ENCODE peak calls at places on chromosomes 2 and 18, in ten cellular contexts. A, H, M, K, U, O, T, Z, X and Y are unnamed samples.

GRCh38 chr2:153307223-153307622 is 171.3 kb downstream of the RPRM start:
- DNase-seq in A (no peak), H (no peak), M (no peak), K (no peak), U (no peak), O (no peak), T (no peak), Z (no peak), X (no peak), Y (no peak)

GRCh38 chr2:9590635-9591034 is 35.0 kb upstream of the ADAM17 start:
- DNase-seq in A (no peak), H (no peak), M (no peak), K (no peak), U (peak), O (no peak), T (no peak), Z (no peak), X (no peak), Y (no peak)

GRCh38 chr2:64730551-64731305 is 77.0 kb upstream of the SERTAD2 start:
- DNase-seq in A (peak), H (peak), M (peak), K (no peak), U (peak), O (peak), T (peak), Z (peak), X (no peak), Y (peak)

GRCh38 chr2:201203916-201204654 is 21.1 kb downstream of the CASP10 start:
- DNase-seq in A (no peak), H (no peak), M (no peak), K (no peak), U (peak), O (no peak), T (peak), Z (no peak), X (no peak), Y (no peak)

GRCh38 chr18:48798334-48799197 is 152.2 kb downstream of the SMAD7 start:
- DNase-seq in A (no peak), H (peak), M (no peak), K (no peak), U (no peak), O (no peak), T (peak), Z (no peak), X (no peak), Y (peak)

GRCh38 chr2:220814441-220814840 is 757.7 kb downstream of the EPHA4 start:
- DNase-seq in A (no peak), H (no peak), M (no peak), K (no peak), U (no peak), O (no peak), T (no peak), Z (no peak), X (no peak), Y (no peak)

GRCh38 chr2:31244101-31244500 is 10.1 kb downstream of the EHD3 start:
- DNase-seq in A (no peak), H (no peak), M (no peak), K (no peak), U (no peak), O (no peak), T (no peak), Z (no peak), X (no peak), Y (peak)

GRCh38 chr18:68564961-68565360 is 149.9 kb downstream of the TMX3 start:
- DNase-seq in A (no peak), H (no peak), M (no peak), K (no peak), U (no peak), O (no peak), T (no peak), Z (no peak), X (no peak), Y (no peak)

GRCh38 chr2:179273461-179273962 is 8.9 kb upstream of the SESTD1 start:
- DNase-seq in A (no peak), H (no peak), M (no peak), K (no peak), U (peak), O (no peak), T (no peak), Z (no peak), X (no peak), Y (no peak)

GRCh38 chr2:98730053-98730850 is 680 bp downstream of the MGAT4A start:
- DNase-seq in A (no peak), H (peak), M (peak), K (peak), U (no peak), O (peak), T (peak), Z (no peak), X (no peak), Y (peak)

DNA sequence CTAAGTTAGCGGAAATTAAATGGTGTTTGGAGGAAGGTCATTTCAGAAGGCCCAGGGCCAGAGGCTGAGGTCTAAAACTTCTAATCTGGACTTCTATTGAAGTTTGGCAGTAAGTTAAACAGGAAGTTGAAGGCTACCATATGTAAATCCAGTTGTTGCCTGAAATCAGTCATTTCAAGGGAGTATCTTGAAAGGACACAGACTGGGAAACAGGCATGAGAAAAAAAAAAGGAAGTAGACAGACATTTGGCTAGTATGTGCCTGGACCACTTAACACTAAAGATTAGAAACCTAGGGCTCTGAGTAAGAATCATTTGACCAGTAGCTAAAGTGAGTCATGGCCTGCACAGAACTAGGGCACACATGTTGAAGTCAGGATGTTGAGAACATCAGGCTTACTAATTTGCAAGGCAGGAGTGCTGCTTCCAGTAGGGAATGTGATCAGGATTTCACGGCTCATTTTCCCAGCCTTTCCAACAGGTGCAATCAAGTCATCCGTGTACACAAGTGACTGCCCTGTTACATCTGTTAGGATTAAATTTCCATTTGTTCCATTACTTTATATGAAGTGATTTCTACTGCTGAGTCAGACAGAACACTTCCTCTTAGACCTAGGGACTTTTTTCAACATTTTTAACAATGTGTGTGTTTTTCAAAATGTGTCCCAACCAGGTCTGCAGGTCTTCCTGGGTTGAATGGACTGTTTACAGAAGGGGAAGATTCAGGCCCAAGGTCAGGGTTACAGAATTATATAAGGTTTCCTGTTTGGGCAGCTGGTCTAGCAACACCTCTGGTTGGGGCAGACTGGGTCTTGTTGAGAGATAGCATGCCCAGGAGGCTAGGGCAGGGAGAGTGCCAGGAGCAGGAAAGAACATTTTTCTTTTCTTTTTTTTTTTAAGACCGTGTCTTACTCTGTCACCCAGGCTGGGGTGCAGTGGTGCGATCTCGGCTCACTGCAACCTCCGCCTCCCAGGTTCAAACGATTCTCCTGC is 145.6 kb downstream of the TGIF1 start:
- DNase-seq in A (no peak), H (peak), M (no peak), K (peak), U (peak), O (peak), T (peak), Z (peak), X (no peak), Y (no peak)
- TF ChIP-seq POLR2A in A (no peak), H (no peak), M (peak), K (no peak), U (peak), O (no peak), T (no peak), Z (peak), X (peak), Y (no peak)

GRCh38 chr18:3060667-3061580 is 48.0 kb upstream of the LPIN2 start:
- DNase-seq in A (no peak), H (no peak), M (no peak), K (no peak), U (no peak), O (no peak), T (no peak), Z (no peak), X (no peak), Y (no peak)
- TF ChIP-seq POLR2A in A (no peak), H (no peak), M (no peak), K (no peak), U (no peak), O (no peak), T (no peak), Z (no peak), X (peak), Y (no peak)

GRCh38 chr2:162092008-162092390 is 18.0 kb upstream of the DPP4 start:
- DNase-seq in A (no peak), H (no peak), M (no peak), K (no peak), U (no peak), O (no peak), T (no peak), Z (no peak), X (no peak), Y (no peak)

GRCh38 chr2:162091325-162092007 is 17.5 kb upstream of the DPP4 start:
- DNase-seq in A (no peak), H (no peak), M (no peak), K (peak), U (peak), O (no peak), T (no peak), Z (no peak), X (no peak), Y (no peak)

GRCh38 chr2:162090109-162090508 is 16.1 kb upstream of the DPP4 start:
- DNase-seq in A (no peak), H (no peak), M (no peak), K (no peak), U (peak), O (no peak), T (no peak), Z (no peak), X (no peak), Y (no peak)

GRCh38 chr2:162092656-162093556 is 18.9 kb upstream of the DPP4 start:
- DNase-seq in A (no peak), H (no peak), M (no peak), K (peak), U (peak), O (peak), T (peak), Z (no peak), X (no peak), Y (peak)
- TF ChIP-seq POLR2A in A (no peak), H (no peak), M (no peak), K (no peak), U (no peak), O (no peak), T (no peak), Z (no peak), X (no peak), Y (no peak)

DNA sequence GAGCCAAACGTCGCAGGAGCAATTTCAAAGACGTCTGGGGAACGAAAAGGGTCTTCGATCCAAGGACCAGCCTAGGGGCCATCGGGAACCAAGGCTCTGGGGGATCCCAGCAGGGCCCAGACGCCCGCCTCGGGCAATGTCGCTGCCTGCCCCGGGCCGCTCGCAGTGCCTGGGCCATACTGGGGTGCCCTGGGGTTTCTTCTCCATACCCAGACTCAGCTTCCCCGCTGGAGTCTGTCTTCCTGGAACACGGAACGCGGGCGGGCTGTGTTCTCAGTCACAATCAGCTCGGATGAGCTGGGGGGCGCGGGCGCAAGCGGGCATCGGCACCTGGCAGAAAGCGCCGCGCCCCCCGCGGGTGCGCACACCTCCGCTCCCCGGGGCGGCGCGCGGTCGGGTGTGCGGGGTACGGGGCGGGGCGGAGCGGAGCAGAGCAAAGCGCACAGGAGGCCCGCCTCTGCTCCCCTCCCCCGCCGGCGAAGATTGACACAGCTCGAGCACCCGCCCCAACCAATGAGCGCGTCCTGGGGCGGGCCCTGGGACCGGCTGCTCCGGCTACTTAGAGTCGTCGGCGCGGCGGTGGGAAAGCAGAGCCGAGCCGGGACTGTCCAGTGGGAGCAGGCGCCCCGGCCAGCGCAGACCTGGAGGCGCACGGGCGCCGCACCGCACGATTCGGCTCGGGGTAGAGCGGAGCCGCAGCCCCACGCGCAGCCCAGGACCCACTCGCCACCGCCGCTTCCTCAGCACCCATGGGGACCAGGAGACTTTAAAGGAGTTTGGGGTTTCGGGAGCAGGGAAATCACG is at the start of gene LRATD1:
- DNase-seq in A (no peak), H (peak), M (peak), K (peak), U (peak), O (no peak), T (peak), Z (no peak), X (peak), Y (peak)
- TF ChIP-seq POLR2A in A (no peak), H (peak), M (peak), K (no peak), U (no peak), O (no peak), T (peak), Z (no peak), X (peak), Y (no peak)

DNA sequence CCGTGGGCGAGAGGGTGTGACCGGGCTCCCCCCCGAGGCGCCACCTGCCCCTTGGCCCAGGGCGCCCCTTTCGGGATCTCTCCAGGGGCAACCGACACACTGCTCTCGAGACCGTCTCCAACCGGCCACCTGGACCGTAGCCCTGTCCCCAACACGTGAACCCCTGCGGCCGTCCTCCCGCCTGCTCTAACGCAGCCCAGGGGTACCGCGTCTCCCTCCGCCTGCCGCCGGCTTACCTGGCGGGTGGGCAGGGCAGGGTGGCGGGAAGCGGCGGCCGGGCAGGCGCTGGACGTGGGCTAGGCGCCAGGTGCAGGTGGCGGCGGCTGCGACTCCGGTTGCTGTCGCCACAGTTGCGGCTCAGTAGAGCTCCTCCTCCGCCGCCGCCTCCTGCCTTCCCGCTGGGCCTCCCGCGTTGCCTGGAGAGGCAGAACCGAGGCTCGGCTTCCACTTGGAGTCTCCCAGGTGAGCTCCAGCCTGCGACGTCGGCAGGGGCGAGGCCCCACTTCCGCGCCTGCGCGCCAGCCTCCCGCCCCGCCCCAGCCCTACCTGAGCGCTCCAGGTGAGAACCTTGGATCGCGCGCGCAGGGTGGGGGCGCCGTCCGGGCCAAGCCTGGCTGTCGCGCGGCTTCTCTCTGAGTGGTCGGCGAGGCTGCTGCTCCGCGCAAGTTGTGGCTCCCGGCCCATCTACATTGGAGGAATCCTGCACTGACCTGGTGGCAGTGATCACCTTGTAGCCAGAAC is at the start of gene GALNT3:
- DNase-seq in A (no peak), H (peak), M (peak), K (no peak), U (no peak), O (peak), T (peak), Z (no peak), X (peak), Y (peak)
- TF ChIP-seq POLR2A in A (no peak), H (peak), M (peak), K (no peak), U (no peak), O (no peak), T (peak), Z (no peak), X (peak), Y (no peak)

DNA sequence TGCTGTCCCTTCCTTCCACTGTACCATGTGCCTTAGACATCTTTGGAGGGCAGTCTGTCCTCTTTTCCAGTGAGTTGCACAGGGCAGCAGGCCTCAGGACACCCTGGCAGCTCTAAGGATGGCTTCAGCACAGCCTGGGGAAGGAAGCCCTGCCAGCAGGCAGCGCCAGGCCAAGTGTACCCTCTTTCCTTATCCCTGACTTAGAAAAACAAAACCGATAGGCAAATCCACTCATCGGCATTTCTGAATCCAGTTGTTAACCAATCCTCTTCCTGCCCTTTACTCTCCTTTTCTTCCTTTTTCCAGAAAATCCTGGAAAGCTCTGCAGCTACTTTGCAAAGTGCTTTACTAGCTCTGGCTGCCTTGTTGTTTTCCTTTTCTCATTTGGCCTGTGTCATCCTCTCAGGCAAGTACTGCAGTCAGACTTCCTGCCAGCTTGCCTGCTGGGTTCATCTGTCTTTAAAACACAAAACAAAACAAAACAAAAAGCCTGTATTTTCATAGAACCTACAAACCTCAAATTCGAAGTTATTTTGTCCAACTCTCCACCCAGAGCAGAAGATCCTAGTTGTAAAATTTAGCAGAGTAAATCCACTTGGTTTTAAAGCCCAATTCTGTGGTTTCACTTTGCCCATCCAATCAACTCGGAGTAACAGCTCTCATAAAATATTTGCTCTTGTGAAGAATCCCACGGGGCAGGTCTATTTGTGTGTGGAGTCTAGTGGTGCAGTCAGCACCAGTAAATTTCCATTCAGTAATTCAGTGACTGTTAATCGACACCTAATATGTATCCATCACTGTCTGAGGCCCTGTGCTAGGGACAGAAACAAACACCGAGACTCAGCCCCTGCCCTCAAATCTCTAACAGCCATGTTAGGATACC is 45.2 kb downstream of the PCBP1 start:
- DNase-seq in A (no peak), H (peak), M (no peak), K (peak), U (peak), O (peak), T (no peak), Z (no peak), X (no peak), Y (peak)
- TF ChIP-seq POLR2A in A (no peak), H (no peak), M (peak), K (no peak), U (no peak), O (peak), T (no peak), Z (peak), X (peak), Y (no peak)

DNA sequence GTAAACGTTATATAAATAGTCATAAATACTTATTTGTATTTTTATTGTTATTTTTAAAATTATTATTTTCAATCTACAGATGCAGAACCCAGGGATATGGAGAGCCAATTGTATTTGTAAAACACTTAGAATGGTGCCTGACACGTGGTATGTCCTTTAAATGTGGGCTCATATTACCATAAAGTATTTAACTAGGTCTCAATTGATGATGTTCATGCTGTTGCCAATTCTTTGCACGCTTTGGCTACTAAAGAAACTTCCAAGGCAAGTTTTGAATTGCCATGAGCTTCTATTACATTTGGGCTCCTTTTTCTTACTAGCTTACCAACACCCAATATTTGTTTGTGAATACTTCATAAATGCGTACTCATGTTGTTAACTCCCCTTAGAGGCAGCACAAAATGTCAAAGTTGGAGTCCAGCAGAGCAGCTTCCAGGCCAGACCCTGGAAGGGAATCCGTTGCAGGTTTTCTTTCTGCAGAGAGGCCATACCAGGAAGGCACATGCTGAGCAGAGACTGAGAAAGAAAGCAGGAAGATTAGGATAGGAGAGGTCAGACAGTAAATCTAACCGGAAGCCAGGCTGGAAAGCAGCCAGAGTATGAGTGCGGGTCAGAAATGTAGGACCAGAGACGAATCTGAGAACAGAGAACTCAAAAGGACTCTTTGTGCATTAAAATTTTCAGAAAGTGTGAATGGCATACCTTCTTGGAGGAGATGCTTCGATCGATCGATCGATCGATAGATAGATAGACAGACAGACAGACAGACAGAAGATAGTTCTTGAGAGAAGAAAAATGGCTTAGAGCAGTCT is 4.2 kb upstream of the NOSTRIN start:
- DNase-seq in A (no peak), H (no peak), M (peak), K (no peak), U (no peak), O (no peak), T (no peak), Z (no peak), X (no peak), Y (no peak)
- TF ChIP-seq POLR2A in A (no peak), H (no peak), M (no peak), K (no peak), U (no peak), O (no peak), T (no peak), Z (no peak), X (no peak), Y (no peak)

GRCh38 chr2:191650896-191651773 is 26.8 kb upstream of the NABP1 start:
- DNase-seq in A (no peak), H (no peak), M (no peak), K (no peak), U (peak), O (no peak), T (no peak), Z (peak), X (no peak), Y (no peak)
- TF ChIP-seq POLR2A in A (no peak), H (no peak), M (no peak), K (no peak), U (no peak), O (no peak), T (no peak), Z (no peak), X (no peak), Y (no peak)

GRCh38 chr2:235639387-235639786 is 145.5 kb downstream of the AGAP1 start:
- DNase-seq in A (peak), H (no peak), M (no peak), K (peak), U (peak), O (peak), T (peak), Z (no peak), X (no peak), Y (peak)
- TF ChIP-seq POLR2A in A (no peak), H (no peak), M (no peak), K (no peak), U (peak), O (no peak), T (no peak), Z (no peak), X (peak), Y (no peak)